ENCODE peak calls at places on chromosome 16, in ten cellular contexts. B is GM12878; X is mucosa of descending colon; G is CD8-positive, alpha-beta T cell; T is SJSA1; U is uterus; S is thoracic aorta; Q is CD8-positive, alpha-beta memory T cell; F is transverse colon; I is stomach. J is an unnamed sample. For H3K4me1 and H3K36me3, the result is how much of the 10 kb centered on the place peaks cover.

GRCh38 chr16:51409001-51409675 is 258.1 kb upstream of the SALL1 start:
- DNase-seq in B (no peak), U (peak), X (no peak), T (no peak), F (no peak), G (no peak), I (no peak), Q (no peak), S (no peak), J (no peak)

GRCh38 chr16:71537643-71538042 is 11.4 kb downstream of the CHST4 start:
- DNase-seq in Q (peak), F (peak), I (no peak), T (no peak), X (no peak), U (no peak), G (no peak), B (peak), S (no peak), J (no peak)

GRCh38 chr16:29644338-29644857 is 18.6 kb upstream of the SPN start:
- DNase-seq in Q (no peak), X (no peak), I (no peak), T (no peak), S (no peak), G (no peak), B (peak), F (no peak), U (no peak), J (no peak)

GRCh38 chr16:54175552-54176375 is 110.8 kb downstream of the IRX3 start:
- DNase-seq in G (no peak), B (no peak), T (no peak), Q (no peak), I (no peak), X (no peak), U (no peak), F (no peak), S (no peak), J (no peak)

GRCh38 chr16:633336-634050 is 2.6 kb downstream of the METTL26 start:
- DNase-seq in Q (no peak), B (no peak), I (no peak), U (no peak), S (no peak), T (no peak), X (no peak), G (no peak), F (no peak), J (no peak)

GRCh38 chr16:28504707-28505404 is 1.8 kb downstream of the IL27 start:
- DNase-seq in S (no peak), I (no peak), B (no peak), T (no peak), Q (no peak), X (no peak), G (no peak), F (no peak), U (no peak), J (no peak)

GRCh38 chr16:81664153-81664552 is 114.9 kb upstream of the PLCG2 start:
- DNase-seq in B (no peak), Q (no peak), I (no peak), X (no peak), T (no peak), G (no peak), F (no peak), U (no peak), S (no peak), J (no peak)

GRCh38 chr16:84451781-84452180 is 52.7 kb downstream of the MEAK7 start:
- DNase-seq in S (no peak), X (no peak), B (no peak), F (no peak), G (peak), U (no peak), T (no peak), I (peak), Q (no peak), J (no peak)

GRCh38 chr16:48053346-48053745 is 102.4 kb downstream of the ABCC12 start:
- DNase-seq in F (no peak), Q (no peak), X (no peak), T (no peak), G (no peak), U (no peak), B (no peak), I (no peak), S (no peak), J (no peak)

GRCh38 chr16:88298882-88299745 is 83.6 kb upstream of the ZNF469 start:
- DNase-seq in Q (no peak), X (peak), T (no peak), S (no peak), I (no peak), B (no peak), F (no peak), U (no peak), G (no peak), J (no peak)

GRCh38 chr16:81315271-81316175 is 761 bp downstream of the GAN start:
- DNase-seq in F (peak), U (peak), G (peak), I (peak), X (peak), T (peak), B (no peak), Q (peak), S (peak), J (peak)

GRCh38 chr16:31213877-31214704 is at the start of gene TRIM72:
- DNase-seq in B (no peak), S (no peak), G (no peak), I (no peak), F (no peak), T (no peak), Q (no peak), U (no peak), X (no peak), J (no peak)

GRCh38 chr16:15829460-15829859 is 27.4 kb downstream of the MYH11 start:
- DNase-seq in G (no peak), F (peak), S (peak), I (peak), X (peak), T (no peak), Q (no peak), U (peak), B (no peak), J (no peak)

GRCh38 chr16:28589930-28590329 is 6.9 kb downstream of the SULT1A2 start:
- DNase-seq in G (no peak), I (no peak), U (no peak), Q (no peak), T (no peak), S (no peak), B (no peak), F (no peak), X (no peak), J (no peak)

GRCh38 chr16:24723663-24724062 is 5.8 kb upstream of the TNRC6A start:
- DNase-seq in G (no peak), I (no peak), B (no peak), T (no peak), Q (no peak), F (no peak), U (no peak), X (no peak), S (no peak), J (no peak)

GRCh38 chr16:8713635-8714097 is 39.2 kb downstream of the ABAT start:
- DNase-seq in B (no peak), S (no peak), U (no peak), T (no peak), X (no peak), G (no peak), Q (no peak), I (no peak), F (no peak), J (no peak)

GRCh38 chr16:3454631-3455147 is 11.2 kb downstream of the NAA60 start:
- DNase-seq in S (no peak), G (no peak), U (no peak), Q (no peak), B (no peak), T (no peak), F (no peak), X (no peak), I (no peak), J (no peak)

GRCh38 chr16:4675864-4676786 is 17.2 kb upstream of the NUDT16L1 start:
- DNase-seq in I (no peak), S (no peak), U (no peak), X (peak), T (no peak), G (peak), Q (peak), B (no peak), F (peak), J (peak)

GRCh38 chr16:82681592-82681991 is 54.8 kb downstream of the CDH13 start:
- DNase-seq in T (no peak), Q (no peak), I (no peak), G (no peak), S (no peak), F (no peak), X (no peak), U (no peak), B (no peak), J (no peak)

GRCh38 chr16:50547340-50547865 is 793 bp upstream of the NKD1 start:
- DNase-seq in U (peak), G (peak), B (peak), I (peak), T (peak), S (no peak), F (peak), Q (peak), X (peak), J (peak)

GRCh38 chr16:87561200-87562105 is 40.9 kb upstream of the JPH3 start:
- DNase-seq in G (no peak), F (no peak), X (no peak), T (no peak), Q (no peak), I (no peak), U (no peak), B (no peak), S (no peak), J (no peak)

GRCh38 chr16:81275795-81276194 is 37.3 kb downstream of the BCO1 start:
- DNase-seq in U (no peak), G (no peak), Q (no peak), X (peak), S (no peak), T (no peak), I (peak), B (no peak), F (peak), J (no peak)

GRCh38 chr16:55700067-55700466 is 44.3 kb downstream of the SLC6A2 start:
- DNase-seq in F (no peak), X (no peak), Q (no peak), B (no peak), T (no peak), I (no peak), G (no peak), U (no peak), S (no peak), J (no peak)

GRCh38 chr16:83312846-83313245 is 494.9 kb upstream of the HSBP1 start:
- DNase-seq in B (no peak), X (no peak), U (no peak), G (no peak), I (no peak), S (no peak), Q (no peak), F (no peak), T (no peak), J (no peak)

GRCh38 chr16:58850627-58851024 is 116.5 kb upstream of the GOT2 start:
- DNase-seq in U (no peak), B (no peak), Q (no peak), T (no peak), S (no peak), I (no peak), G (no peak), X (no peak), F (no peak), J (no peak)

GRCh38 chr16:30896203-30896889 is at the start of gene CTF1:
- DNase-seq in I (peak), G (no peak), B (no peak), Q (no peak), U (peak), S (no peak), T (peak), X (peak), F (peak), J (no peak)

GRCh38 chr16:69448470-69449193 is 24.2 kb downstream of the CYB5B start:
- DNase-seq in G (no peak), I (no peak), T (no peak), S (no peak), X (no peak), B (no peak), Q (no peak), U (no peak), F (no peak), J (no peak)

GRCh38 chr16:8519643-8520042 is 70.7 kb downstream of the TMEM114 start:
- DNase-seq in B (no peak), I (no peak), F (no peak), X (no peak), G (no peak), Q (no peak), U (no peak), S (no peak), T (no peak), J (no peak)

GRCh38 chr16:16139806-16140205 is 83.5 kb downstream of the ABCC6 start:
- DNase-seq in Q (no peak), F (no peak), I (no peak), X (no peak), B (no peak), G (no peak), S (no peak), U (no peak), T (no peak), J (no peak)

GRCh38 chr16:57503366-57503765 is 17.1 kb upstream of the DOK4 start:
- DNase-seq in F (no peak), Q (no peak), U (no peak), T (no peak), B (no peak), G (no peak), I (no peak), X (no peak), S (no peak), J (no peak)

GRCh38 chr16:17211797-17212196 is 259.0 kb downstream of the XYLT1 start:
- DNase-seq in I (no peak), T (no peak), X (no peak), B (no peak), Q (peak), S (no peak), G (peak), F (no peak), U (no peak), J (no peak)

GRCh38 chr16:70610273-70611223 is 35.8 kb upstream of the IL34 start:
- DNase-seq in X (no peak), U (no peak), I (no peak), Q (no peak), S (no peak), T (no peak), F (peak), G (no peak), B (no peak), J (no peak)

DNA sequence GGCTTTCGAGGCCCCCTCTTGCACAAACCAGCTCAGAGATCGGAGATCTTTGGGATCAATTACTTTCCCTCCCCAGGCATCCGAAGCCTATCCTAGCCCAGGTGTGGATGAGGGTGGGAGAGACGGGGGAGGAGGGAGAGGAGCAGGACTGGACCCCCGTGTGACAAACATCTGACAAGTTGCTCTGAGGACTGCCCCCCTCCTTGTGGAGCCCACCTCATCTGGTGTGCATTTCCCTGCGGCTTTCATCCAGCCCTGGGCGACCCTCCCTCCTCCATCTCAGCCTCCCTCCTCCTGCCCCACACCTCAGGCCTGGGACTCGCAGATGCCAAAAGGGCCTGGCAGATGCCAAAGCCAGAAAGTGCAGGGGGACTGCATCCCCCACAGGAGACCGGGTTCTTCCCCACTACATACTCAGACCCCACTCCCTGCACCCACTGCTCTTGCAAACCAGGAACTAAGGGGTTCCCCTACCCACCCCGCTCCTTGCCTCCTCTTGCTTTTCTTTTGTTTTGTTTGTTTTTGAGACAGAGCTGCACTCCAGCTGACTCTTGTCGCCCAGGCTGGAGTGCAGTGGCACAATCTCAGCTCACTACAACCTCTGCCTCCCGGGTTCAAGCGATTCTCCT is 3.3 kb downstream of the HS3ST6 start:
- DNase-seq in S (no peak), I (no peak), B (no peak), G (no peak), T (no peak), F (no peak), U (no peak), X (no peak), Q (no peak), J (no peak)
- H3K4me1 ChIP-seq in S (under half), I (under half), B (under half), G (under half), T (under half), F (under half), U (under half), X (under half), Q (under half), J (under half)

GRCh38 chr16:11674001-11674817 is 6.0 kb downstream of the SNN start:
- DNase-seq in X (no peak), G (no peak), T (no peak), B (no peak), U (no peak), S (no peak), Q (no peak), I (no peak), F (no peak), J (no peak)
- H3K36me3 ChIP-seq in X (under half), G (under half), T (under half), B (under half), U (under half), S (under half), Q (under half), I (under half), F (under half), J (under half)

GRCh38 chr16:53087101-53087500 is 32.3 kb downstream of the CHD9 start:
- DNase-seq in I (no peak), T (no peak), S (no peak), G (no peak), F (no peak), B (no peak), U (no peak), Q (no peak), X (no peak), J (no peak)

GRCh38 chr16:53085539-53086450 is 31.0 kb downstream of the CHD9 start:
- DNase-seq in Q (no peak), I (no peak), U (peak), S (no peak), F (no peak), B (no peak), X (no peak), G (no peak), T (no peak), J (no peak)

GRCh38 chr16:53084141-53084541 is 29.4 kb downstream of the CHD9 start:
- DNase-seq in F (no peak), S (no peak), T (no peak), G (no peak), B (no peak), X (no peak), U (no peak), Q (no peak), I (no peak), J (no peak)

GRCh38 chr16:53083123-53083522 is 28.3 kb downstream of the CHD9 start:
- DNase-seq in F (no peak), T (no peak), G (no peak), I (no peak), S (no peak), Q (no peak), U (no peak), B (no peak), X (no peak), J (no peak)

GRCh38 chr16:53084736-53085538 is 30.1 kb downstream of the CHD9 start:
- DNase-seq in T (no peak), G (no peak), B (no peak), I (no peak), F (no peak), Q (no peak), S (no peak), U (no peak), X (no peak), J (no peak)
- H3K4me1 ChIP-seq in T (under half), G (under half), B (under half), I (under half), F (under half), Q (under half), S (half or more), U (under half), X (under half), J (under half)

GRCh38 chr16:21971856-21972255 is 18.7 kb downstream of the UQCRC2 start:
- DNase-seq in S (no peak), T (no peak), Q (no peak), I (no peak), X (no peak), B (no peak), U (no peak), G (no peak), F (no peak), J (no peak)

DNA sequence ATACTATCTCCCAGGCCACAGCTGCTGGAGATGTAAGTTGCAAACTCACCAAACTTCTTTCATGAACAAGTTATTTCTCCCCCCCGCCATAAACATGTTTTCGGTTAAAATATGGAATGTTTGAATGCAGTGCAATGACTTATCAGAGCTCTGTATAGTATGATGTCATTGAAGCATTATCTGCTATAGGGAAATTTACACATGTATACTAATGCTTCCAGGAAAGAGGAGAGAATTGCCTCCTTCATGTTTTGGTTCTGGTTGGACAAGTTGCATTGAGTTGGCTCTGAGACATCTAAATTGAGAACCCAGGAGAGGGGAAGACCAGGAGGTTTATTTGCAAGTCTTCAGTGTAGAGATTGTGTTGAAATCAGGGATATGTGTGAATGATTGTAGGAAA is 20.8 kb downstream of the UQCRC2 start:
- DNase-seq in B (no peak), F (no peak), T (no peak), X (no peak), U (no peak), S (no peak), G (no peak), I (no peak), Q (no peak), J (no peak)
- H3K36me3 ChIP-seq in B (under half), F (under half), T (half or more), X (under half), U (under half), S (half or more), G (half or more), I (half or more), Q (half or more), J (half or more)

GRCh38 chr16:14013145-14013570 is 58.0 kb upstream of the MRTFB start:
- DNase-seq in S (no peak), X (no peak), G (no peak), Q (no peak), U (no peak), T (no peak), I (no peak), F (no peak), B (no peak), J (no peak)

GRCh38 chr16:14013571-14014283 is 57.4 kb upstream of the MRTFB start:
- DNase-seq in U (peak), Q (no peak), B (no peak), T (no peak), F (no peak), X (no peak), G (no peak), I (no peak), S (peak), J (no peak)

GRCh38 chr16:14011846-14012245 is 59.3 kb upstream of the MRTFB start:
- DNase-seq in Q (no peak), S (no peak), I (no peak), X (no peak), U (no peak), T (no peak), G (no peak), F (no peak), B (no peak), J (no peak)

GRCh38 chr16:14014284-14014625 is 56.9 kb upstream of the MRTFB start:
- DNase-seq in I (no peak), B (no peak), X (no peak), U (no peak), S (no peak), Q (no peak), F (no peak), T (no peak), G (no peak), J (no peak)

DNA sequence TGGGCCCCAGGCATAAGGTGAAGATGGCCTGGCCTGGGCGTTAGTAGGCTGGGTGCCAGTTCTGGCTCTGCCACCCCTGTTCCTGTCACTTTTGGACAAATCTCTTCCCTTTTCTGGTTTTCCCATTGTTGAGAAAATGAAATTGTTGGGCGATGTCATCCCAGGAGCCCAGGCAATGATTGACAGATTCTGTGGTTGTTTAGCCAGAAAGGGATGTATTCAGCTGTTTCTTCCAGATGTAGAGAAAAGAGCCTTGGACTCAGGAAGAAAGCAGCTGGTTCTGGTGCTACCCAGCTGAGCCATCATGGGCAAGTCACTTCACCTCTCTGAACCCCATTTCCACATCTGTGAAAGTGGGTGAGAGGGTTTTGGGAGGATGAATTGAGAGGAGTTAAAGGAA is 60.1 kb upstream of the MRTFB start:
- DNase-seq in S (no peak), Q (no peak), F (no peak), I (no peak), U (no peak), T (no peak), B (no peak), X (no peak), G (no peak), J (no peak)
- H3K4me1 ChIP-seq in S (half or more), Q (under half), F (under half), I (under half), U (under half), T (under half), B (under half), X (under half), G (under half), J (under half)

GRCh38 chr16:67943619-67944503 is at the start of gene LCAT:
- DNase-seq in S (no peak), B (no peak), T (no peak), X (peak), F (peak), G (no peak), I (peak), Q (no peak), U (no peak), J (no peak)
- H3K36me3 ChIP-seq in S (half or more), B (under half), T (half or more), X (under half), F (under half), G (under half), I (half or more), Q (under half), U (under half), J (under half)

J was measured in CD4-positive, CD25-positive, alpha-beta regulatory T cell.